ENCODE peak calls at places on chromosome 5, in nine cellular contexts. N is natural killer cell, P is upper lobe of right lung, T is endothelial cell, J is cardiac fibroblast, C is B cell, L is progenitor cell of endocrine pancreas, R is PC-9, H is mesothelial cell of epicardium. V is an unnamed sample.
A peak's percentile ranks its signal among the peaks of the same experiment; 100 is the strongest.

GRCh38 chr5:122458278-122458872 is 146.3 kb downstream of the SNCAIP start:
- DNase-seq in P (no peak), R (no peak), H (no peak), L (no peak), J (peak; percentile 29), T (no peak), C (no peak), N (no peak), V (peak; percentile 36)

GRCh38 chr5:78320461-78320860 is 26.0 kb upstream of the AP3B1 start:
- DNase-seq in L (no peak), R (no peak), H (no peak), T (no peak), P (no peak), C (no peak), J (peak; percentile 68), N (no peak), V (peak; percentile 17)

GRCh38 chr5:158921441-158922262 is 178.1 kb downstream of the EBF1 start:
- DNase-seq in R (no peak), T (no peak), H (no peak), C (no peak), L (no peak), J (no peak), N (no peak), P (no peak), V (no peak)

GRCh38 chr5:64209353-64209752 is 43.7 kb downstream of the RNF180 start:
- DNase-seq in L (no peak), T (no peak), C (no peak), H (no peak), R (no peak), N (no peak), P (no peak), J (no peak), V (no peak)

GRCh38 chr5:73125289-73125688 is 4.9 kb downstream of the TMEM171 start:
- DNase-seq in C (no peak), T (no peak), N (no peak), P (no peak), R (no peak), L (no peak), J (no peak), H (no peak), V (no peak)

GRCh38 chr5:65172486-65173129 is 309.1 kb downstream of the ADAMTS6 start:
- DNase-seq in C (no peak), R (no peak), L (no peak), J (peak; percentile 36), H (no peak), N (no peak), P (no peak), T (no peak), V (no peak)

GRCh38 chr5:134145779-134146581 is 30.8 kb downstream of the SKP1 start:
- DNase-seq in R (peak; percentile 71), P (peak; percentile 81), N (peak; percentile 81), T (peak; percentile 83), H (no peak), J (peak; percentile 68), C (peak; percentile 80), L (peak; percentile 69), V (peak; percentile 87)

GRCh38 chr5:115961413-115962238 is 649 bp upstream of the LVRN start:
- DNase-seq in T (no peak), R (no peak), J (no peak), H (no peak), L (no peak), C (no peak), P (no peak), N (no peak), V (no peak)

GRCh38 chr5:90802695-90803317 is 244.2 kb downstream of the ADGRV1 start:
- DNase-seq in J (peak; percentile 41), N (no peak), T (peak; percentile 35), H (no peak), R (peak; percentile 32), P (no peak), C (no peak), L (no peak), V (peak; percentile 58)

GRCh38 chr5:80184235-80185023 is 71.4 kb downstream of the SERINC5 start:
- DNase-seq in T (no peak), N (no peak), H (no peak), C (no peak), R (peak; percentile 70), L (no peak), P (peak; percentile 72), J (no peak), V (peak; percentile 65)

GRCh38 chr5:66367814-66368541 is 223.9 kb downstream of the SREK1 start:
- DNase-seq in L (no peak), T (no peak), R (no peak), H (no peak), N (no peak), J (no peak), C (no peak), P (no peak), V (no peak)

GRCh38 chr5:103800728-103801127 is 238.1 kb upstream of the NUDT12 start:
- DNase-seq in N (no peak), J (peak; percentile 63), L (no peak), R (no peak), P (no peak), C (no peak), T (no peak), H (no peak), V (no peak)

GRCh38 chr5:76771705-76772405 is 47.0 kb upstream of the F2RL1 start:
- DNase-seq in R (no peak), J (peak; percentile 65), T (no peak), N (no peak), L (no peak), P (no peak), C (no peak), H (no peak), V (no peak)

GRCh38 chr5:81450940-81451339 is 57.0 kb upstream of the ACOT12 start:
- DNase-seq in N (no peak), C (no peak), J (peak; percentile 42), T (no peak), L (no peak), H (no peak), R (no peak), P (no peak), V (no peak)

GRCh38 chr5:321233-321725 is at the start of gene AHRR:
- DNase-seq in T (peak; percentile 83), L (peak; percentile 56), N (no peak), P (peak; percentile 84), J (peak; percentile 72), C (no peak), R (peak; percentile 91), H (no peak), V (peak; percentile 85)

GRCh38 chr5:132766806-132767055 is 10.3 kb downstream of the SEPTIN8 start:
- DNase-seq in R (no peak), N (no peak), J (no peak), H (no peak), C (no peak), P (no peak), T (no peak), L (no peak), V (no peak)

GRCh38 chr5:87103616-87104287 is 163.9 kb upstream of the RASA1 start:
- DNase-seq in N (no peak), P (no peak), R (no peak), T (no peak), L (no peak), J (no peak), H (no peak), C (no peak), V (peak; percentile 46)

GRCh38 chr5:134245101-134245604 is 19.3 kb upstream of the PPP2CA start:
- DNase-seq in R (peak; percentile 72), C (no peak), P (no peak), J (peak; percentile 76), H (no peak), L (no peak), N (no peak), T (no peak), V (peak; percentile 72)

GRCh38 chr5:77294212-77294611 is 83.7 kb downstream of the PDE8B start:
- DNase-seq in P (no peak), R (no peak), J (no peak), T (no peak), N (no peak), L (no peak), C (no peak), H (no peak), V (no peak)

DNA sequence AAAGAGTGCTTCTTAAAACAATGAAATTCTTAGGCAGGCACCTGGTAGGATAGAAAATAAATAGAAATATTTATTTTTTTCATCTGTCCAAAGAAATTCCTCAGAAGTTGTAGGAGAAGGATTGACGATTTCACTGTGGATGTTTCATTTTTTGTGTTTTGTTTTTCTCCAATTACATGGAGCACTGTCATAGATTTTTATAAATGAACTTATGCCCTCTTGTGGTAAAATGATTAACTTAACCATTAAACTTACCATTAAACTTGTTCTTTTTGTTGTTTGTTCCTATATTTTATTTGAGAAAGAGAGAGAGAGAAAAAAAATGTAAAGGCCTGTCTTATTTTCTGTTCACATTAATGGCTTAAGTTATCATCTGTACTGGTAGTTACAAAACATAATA is 339.2 kb downstream of the PRR16 start:
- DNase-seq in H (no peak), N (no peak), T (no peak), J (peak; percentile 53), R (no peak), P (no peak), L (no peak), C (no peak), V (no peak)
- TF ChIP-seq CTCF in H (peak; percentile 41), N (no peak), T (peak; percentile 56), J (peak; percentile 7), R (peak; percentile 65), P (peak; percentile 24), L (peak; percentile 30), C (no peak), V (no peak)

DNA sequence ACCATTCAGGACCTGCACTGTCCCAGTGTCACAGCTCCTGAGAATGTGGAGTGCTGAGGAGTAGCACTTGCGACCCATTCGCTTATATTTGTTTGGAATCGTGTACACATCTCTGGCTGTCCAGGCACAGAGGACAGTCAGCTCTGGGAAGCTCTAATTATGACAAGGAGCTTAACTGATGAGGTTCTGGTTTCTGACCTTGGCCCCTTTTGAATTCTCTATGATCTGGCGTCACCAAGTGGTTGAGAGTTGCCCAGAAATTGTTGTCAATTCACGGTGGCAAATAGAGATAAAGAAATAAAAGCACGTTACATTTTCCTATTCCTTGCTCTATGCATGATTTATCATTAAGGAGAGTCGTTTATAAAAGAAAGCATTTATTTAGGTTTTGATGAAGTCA is 34.9 kb upstream of the LECT2 start:
- DNase-seq in C (no peak), H (no peak), T (no peak), R (no peak), L (no peak), N (no peak), P (no peak), J (no peak), V (no peak)
- TF ChIP-seq CTCF in C (no peak), H (no peak), T (no peak), R (no peak), L (no peak), N (no peak), P (no peak), J (no peak), V (no peak)

GRCh38 chr5:141094481-141095262 is at the start of gene PCDHB2:
- DNase-seq in L (peak; percentile 49), C (no peak), R (peak; percentile 47), J (peak; percentile 14), T (peak; percentile 82), N (no peak), P (no peak), H (peak; percentile 60), V (no peak)
- TF ChIP-seq CTCF in L (peak; percentile 78), C (no peak), R (peak; percentile 53), J (no peak), T (peak; percentile 90), N (no peak), P (peak; percentile 36), H (peak; percentile 89), V (peak; percentile 34)

DNA sequence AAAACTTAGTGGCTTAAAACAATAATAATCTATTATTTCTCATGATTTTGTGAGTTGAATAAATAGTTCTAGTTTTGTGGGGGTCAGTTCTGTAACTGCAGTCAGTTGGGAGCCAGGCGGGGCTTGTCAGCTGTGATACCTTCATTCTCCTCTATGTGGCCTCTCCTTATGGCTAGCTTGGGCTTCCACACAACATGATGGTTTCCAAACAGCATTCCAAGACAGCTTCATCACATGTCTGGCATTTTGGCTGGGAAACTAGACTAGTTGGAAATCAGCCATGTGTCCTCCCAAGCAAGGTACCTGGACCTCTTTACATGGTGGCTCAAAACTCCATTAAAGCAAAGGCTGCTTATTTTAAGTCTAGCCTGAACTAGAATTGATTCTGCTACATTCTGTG is 61.4 kb upstream of the RANBP3L start:
- DNase-seq in H (no peak), T (no peak), L (no peak), C (no peak), N (no peak), R (no peak), P (no peak), J (peak; percentile 65), V (no peak)
- TF ChIP-seq CTCF in H (no peak), T (no peak), L (no peak), C (no peak), N (no peak), R (no peak), P (no peak), J (peak; percentile 30), V (no peak)